ENCODE peak calls at places on chromosomes 3 and 15, in seven cellular contexts. A is colonic mucosa, V is endothelial cell of umbilical vein, S is tibial artery, P is Peyer's patch, R is A549, M is IMR-90. D is an unnamed sample. For H3K4me1, the result is how much of the 10 kb centered on the place peaks cover.

GRCh38 chr15:72173864-72174550 is 23.6 kb downstream of the GRAMD2A start:
- DNase-seq in P (no peak), V (no peak), R (no peak), S (no peak), A (no peak), M (no peak), D (peak)

GRCh38 chr3:188061133-188061532 is 92.8 kb upstream of the LPP start:
- DNase-seq in P (peak), M (peak), A (no peak), R (peak), V (peak), S (no peak), D (peak)

GRCh38 chr15:74735305-74735704 is 10.0 kb upstream of the CYP1A1 start:
- DNase-seq in S (no peak), M (no peak), V (no peak), A (no peak), P (no peak), R (no peak), D (no peak)

GRCh38 chr3:21705769-21706168 is 45.2 kb downstream of the ZNF385D start:
- DNase-seq in R (no peak), M (peak), A (no peak), P (no peak), S (peak), V (no peak), D (peak)

GRCh38 chr15:80182611-80183210 is 29.9 kb downstream of the FAH start:
- DNase-seq in P (no peak), V (peak), S (no peak), R (no peak), M (peak), A (no peak), D (no peak)

GRCh38 chr3:120693439-120694172 is 11.6 kb upstream of the HGD start:
- DNase-seq in P (no peak), A (no peak), M (peak), V (peak), S (no peak), R (no peak), D (no peak)

GRCh38 chr15:80580536-80581260 is 114.4 kb upstream of the ABHD17C start:
- DNase-seq in R (no peak), A (no peak), M (no peak), V (no peak), P (peak), S (peak), D (no peak)

GRCh38 chr3:42527368-42527917 is 25.0 kb downstream of the VIPR1 start:
- DNase-seq in A (no peak), V (no peak), R (no peak), M (no peak), S (no peak), P (no peak), D (no peak)

GRCh38 chr3:18740631-18741583 is 315.8 kb upstream of the SATB1 start:
- DNase-seq in V (no peak), M (no peak), R (no peak), P (peak), A (peak), S (no peak), D (peak)

GRCh38 chr15:52568569-52569243 is at the start of gene ARPP19:
- DNase-seq in S (peak), M (peak), V (peak), P (peak), R (peak), A (peak), D (peak)

GRCh38 chr3:139559541-139559940 is 20.0 kb upstream of the RBP1 start:
- DNase-seq in A (no peak), P (no peak), R (no peak), V (no peak), M (peak), S (no peak), D (no peak)

GRCh38 chr15:27028836-27029482 is 58.0 kb downstream of the GABRG3 start:
- DNase-seq in S (no peak), P (no peak), R (no peak), A (no peak), V (no peak), M (no peak), D (no peak)

GRCh38 chr3:40309925-40310635 is 573 bp downstream of the EIF1B start:
- DNase-seq in P (peak), V (peak), M (peak), R (no peak), A (peak), S (peak), D (no peak)

GRCh38 chr15:64561997-64562396 is 101.6 kb downstream of the ZNF609 start:
- DNase-seq in P (no peak), V (no peak), M (no peak), A (no peak), R (no peak), S (no peak), D (no peak)

GRCh38 chr3:101868534-101869464 is 19.5 kb downstream of the NFKBIZ start:
- DNase-seq in S (no peak), M (peak), A (peak), R (no peak), P (peak), V (peak), D (no peak)

GRCh38 chr3:105367063-105367405 is 325 bp downstream of the ALCAM start:
- DNase-seq in A (peak), R (peak), S (no peak), V (no peak), M (no peak), P (peak), D (no peak)

GRCh38 chr3:183151716-183152385 is 10.7 kb downstream of the LAMP3 start:
- DNase-seq in P (no peak), S (no peak), M (no peak), V (no peak), A (no peak), R (no peak), D (no peak)

GRCh38 chr3:138459619-138460535 is 25.5 kb downstream of the ESYT3 start:
- DNase-seq in R (no peak), A (no peak), M (no peak), S (no peak), P (peak), V (no peak), D (peak)

GRCh38 chr3:16523778-16524177 is 10.3 kb upstream of the RFTN1 start:
- DNase-seq in A (no peak), P (no peak), R (no peak), M (peak), V (no peak), S (no peak), D (no peak)

GRCh38 chr3:149356044-149356592 is 21.3 kb downstream of the TM4SF1 start:
- DNase-seq in S (no peak), V (no peak), M (no peak), P (no peak), R (no peak), A (no peak), D (no peak)

GRCh38 chr15:46309914-46310313 is 675.1 kb downstream of the SQOR start:
- DNase-seq in M (no peak), A (no peak), R (no peak), P (no peak), S (no peak), V (no peak), D (no peak)

GRCh38 chr15:89003865-89004725 is 84.2 kb upstream of the ABHD2 start:
- DNase-seq in M (peak), A (peak), V (peak), S (peak), R (peak), P (no peak), D (no peak)

GRCh38 chr3:129398803-129399144 is 29.7 kb downstream of the EFCAB12 start:
- DNase-seq in V (peak), P (peak), S (no peak), M (peak), A (peak), R (no peak), D (no peak)

GRCh38 chr15:28879551-28879950 is 6.2 kb upstream of the APBA2 start:
- DNase-seq in M (no peak), S (no peak), R (no peak), P (no peak), V (no peak), A (no peak), D (no peak)

GRCh38 chr3:120516142-120516541 is 65.3 kb upstream of the FSTL1 start:
- DNase-seq in P (no peak), V (no peak), M (no peak), A (no peak), S (no peak), R (no peak), D (no peak)

GRCh38 chr15:32844118-32844711 is 126.4 kb downstream of the GREM1 start:
- DNase-seq in A (no peak), P (no peak), R (peak), M (peak), V (peak), S (no peak), D (no peak)

GRCh38 chr3:49785565-49786356 is 581 bp downstream of the IP6K1 start:
- DNase-seq in A (no peak), P (peak), V (peak), S (no peak), R (no peak), M (peak), D (peak)

GRCh38 chr3:48555949-48556795 is 431 bp downstream of the PFKFB4 start:
- DNase-seq in V (no peak), M (no peak), R (no peak), A (no peak), S (peak), P (no peak), D (no peak)

GRCh38 chr3:36840453-36840921 is 76.1 kb upstream of the DCLK3 start:
- DNase-seq in P (no peak), M (no peak), R (no peak), A (no peak), V (no peak), S (no peak), D (no peak)

GRCh38 chr15:73051402-73051810 is 857 bp upstream of the NEO1 start:
- DNase-seq in S (peak), A (peak), V (no peak), M (no peak), R (peak), P (peak), D (no peak)

GRCh38 chr15:60773893-60774292 is 295.0 kb upstream of the ICE2 start:
- DNase-seq in P (no peak), V (no peak), M (peak), S (no peak), A (no peak), R (no peak), D (no peak)

GRCh38 chr15:52728899-52729298 is 49.7 kb upstream of the ATOSA start:
- DNase-seq in R (no peak), A (no peak), V (peak), P (no peak), S (no peak), M (peak), D (no peak)

GRCh38 chr15:77282333-77282732 is 137.6 kb downstream of the PEAK1 start:
- DNase-seq in R (no peak), S (peak), P (no peak), V (peak), A (no peak), M (peak), D (no peak)

GRCh38 chr3:125123906-125124305 is 68.1 kb upstream of the HEG1 start:
- DNase-seq in A (no peak), P (no peak), S (no peak), M (peak), V (no peak), R (no peak), D (peak)

GRCh38 chr3:39154323-39155021 is 1.1 kb upstream of the CSRNP1 start:
- DNase-seq in A (peak), V (no peak), M (no peak), P (peak), S (no peak), R (peak), D (no peak)

GRCh38 chr3:37593796-37594195 is 267.9 kb upstream of the CTDSPL start:
- DNase-seq in R (no peak), V (no peak), M (no peak), P (no peak), A (no peak), S (no peak), D (no peak)

GRCh38 chr3:178405456-178405970 is 130.7 kb upstream of the KCNMB2 start:
- DNase-seq in P (no peak), S (no peak), M (no peak), A (no peak), V (no peak), R (no peak), D (no peak)

GRCh38 chr3:128950223-128950938 is 43.5 kb downstream of the CFAP92 start:
- DNase-seq in S (no peak), V (peak), A (peak), M (peak), R (peak), P (no peak), D (no peak)

GRCh38 chr3:47337656-47338055 is 43.2 kb upstream of the PTPN23 start:
- DNase-seq in S (no peak), R (no peak), P (no peak), V (no peak), A (no peak), M (no peak), D (no peak)

DNA sequence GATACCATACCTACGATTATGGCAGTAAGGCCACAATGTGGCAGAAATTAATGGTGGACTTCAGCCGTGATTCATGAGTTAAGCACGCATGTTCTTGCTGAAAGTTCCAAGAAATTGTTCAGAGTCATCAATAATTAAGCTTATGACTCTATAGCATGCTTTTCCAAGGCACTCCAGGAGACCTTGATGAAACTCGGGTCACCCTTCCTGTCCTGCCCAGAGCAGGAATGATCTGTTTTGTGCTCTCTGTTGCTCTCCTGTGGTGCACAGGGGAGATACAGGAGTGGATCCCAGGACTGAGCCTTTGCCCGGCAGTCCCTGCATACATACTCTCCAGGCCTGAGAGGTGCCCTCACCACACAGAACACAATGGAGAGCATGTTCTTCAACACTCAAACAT is 141.6 kb upstream of the SLC2A2 start:
- DNase-seq in V (no peak), P (peak), M (peak), R (peak), S (no peak), A (peak), D (no peak)
- TF ChIP-seq CTCF in V (no peak), P (peak), M (peak), R (peak), S (no peak), A (no peak), D (no peak)

DNA sequence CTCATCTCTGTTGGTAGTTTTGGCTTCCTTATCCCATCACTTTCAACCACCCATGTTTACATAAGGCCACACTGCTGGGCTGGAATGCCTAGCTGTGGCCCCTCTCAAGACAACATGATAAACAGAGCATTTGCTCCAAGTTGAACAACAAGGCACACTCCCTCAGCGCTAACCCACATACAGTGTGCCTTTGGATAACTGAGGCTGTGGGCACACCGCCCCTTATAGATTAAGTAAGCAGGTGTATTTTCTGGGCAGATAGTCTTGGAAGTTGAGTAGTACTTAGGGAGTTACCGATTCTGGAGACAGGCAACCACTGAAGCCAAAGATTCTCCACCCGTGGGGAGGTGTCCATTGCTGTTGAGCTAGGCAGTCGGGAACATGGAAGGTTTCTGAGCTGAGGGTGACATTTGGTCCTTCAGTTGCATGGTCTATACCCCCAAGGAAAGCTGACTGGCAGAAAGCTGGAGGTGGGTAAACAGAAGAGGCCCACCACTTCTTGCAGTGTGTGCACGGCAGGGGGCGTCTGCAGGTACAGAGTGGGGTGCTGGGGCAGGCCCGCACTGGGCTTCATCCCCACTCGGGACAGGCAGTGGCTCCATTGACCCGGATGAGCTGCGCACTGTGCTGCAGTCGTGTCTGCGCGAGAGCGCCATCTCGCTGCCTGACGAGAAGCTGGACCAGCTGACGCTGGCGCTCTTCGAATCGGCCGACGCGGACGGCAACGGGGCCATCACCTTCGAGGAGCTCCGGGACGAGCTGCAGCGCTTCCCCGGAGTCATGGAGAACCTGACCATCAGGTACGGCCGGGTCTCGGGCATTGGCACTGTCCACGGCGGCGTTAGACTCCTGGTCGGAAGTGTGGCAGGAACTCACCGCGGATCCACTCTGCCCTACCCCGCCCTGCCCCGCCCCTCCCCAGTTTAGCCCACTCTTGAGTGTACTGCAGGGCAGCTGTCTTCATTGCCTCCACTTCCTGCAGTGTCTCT is 16.8 kb downstream of the NOX5 start:
- DNase-seq in S (no peak), M (no peak), R (peak), A (peak), V (peak), P (peak), D (peak)
- H3K4me3 ChIP-seq in S (peak), M (peak), R (peak), A (peak), V (peak), P (peak), D (peak)

DNA sequence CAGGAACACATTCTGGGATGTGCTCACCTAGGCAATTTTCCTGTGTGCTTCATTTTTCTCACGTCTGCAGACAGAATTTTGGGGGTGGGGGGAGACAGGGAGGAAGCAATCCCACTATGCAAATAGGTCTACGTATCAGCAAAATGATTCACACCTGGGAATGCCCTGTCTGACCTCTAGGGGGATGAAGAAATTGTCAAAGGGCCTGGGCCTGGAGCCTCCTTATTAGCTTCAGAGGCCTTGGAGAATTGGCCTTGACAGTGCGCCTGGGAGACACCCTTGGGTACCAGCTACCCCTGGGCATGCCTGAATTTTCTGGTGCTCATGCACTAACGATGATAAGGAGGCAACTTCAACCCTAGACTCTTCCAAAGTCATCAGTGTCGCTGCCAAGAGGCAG is 207.5 kb downstream of the CADPS start:
- DNase-seq in S (no peak), V (no peak), A (no peak), R (no peak), M (no peak), P (no peak), D (no peak)
- H3K4me1 ChIP-seq in S (under half), V (under half), A (under half), R (under half), M (under half), P (under half), D (under half)

GRCh38 chr3:82012775-82013174 is 251.3 kb upstream of the GBE1 start:
- DNase-seq in P (no peak), A (no peak), S (no peak), R (no peak), V (peak), M (no peak), D (no peak)
- TF ChIP-seq CTCF in P (no peak), A (no peak), S (no peak), R (peak), V (peak), M (peak), D (no peak)

GRCh38 chr3:32819086-32819450 is 1.3 kb downstream of the TRIM71 start:
- DNase-seq in S (no peak), M (no peak), R (no peak), V (no peak), P (no peak), A (no peak), D (no peak)
- H3K4me3 ChIP-seq in S (no peak), M (no peak), R (no peak), V (no peak), P (no peak), A (no peak), D (peak)

D was measured in ascending aorta.